ENCODE peak calls at places on chromosomes 6 and 20, in four cellular contexts. M is brain microvascular endothelial cell, N is body of pancreas, D is IMR-90. O is an unnamed sample. For H3K27me3, the result is how much of the 10 kb centered on the place peaks cover.

GRCh38 chr6:1604347-1604990 is 5.2 kb upstream of the FOXC1 start:
- DNase-seq in M (no peak), N (peak), D (peak), O (no peak)

GRCh38 chr20:2402271-2402980 is 21.7 kb downstream of the TGM6 start:
- DNase-seq in M (peak), N (peak), D (peak), O (no peak)

GRCh38 chr20:14707026-14707680 is 369.7 kb upstream of the FLRT3 start:
- DNase-seq in M (no peak), N (no peak), D (no peak), O (no peak)

GRCh38 chr20:11995750-11996567 is 78.3 kb downstream of the BTBD3 start:
- DNase-seq in M (no peak), N (no peak), D (peak), O (no peak)

GRCh38 chr6:1047926-1048595 is 263.8 kb upstream of the FOXQ1 start:
- DNase-seq in M (no peak), N (no peak), D (no peak), O (no peak)

GRCh38 chr20:18527836-18528235 is 20.1 kb downstream of the SEC23B start:
- DNase-seq in M (peak), N (no peak), D (peak), O (no peak)

GRCh38 chr6:89828988-89829590 is 591 bp upstream of the CASP8AP2 start:
- DNase-seq in M (no peak), N (no peak), D (no peak), O (no peak)

GRCh38 chr6:46419576-46420002 is 71.7 kb downstream of the RCAN2 start:
- DNase-seq in M (peak), N (peak), D (peak), O (peak)

GRCh38 chr6:692356-692851 is 535 bp downstream of the EXOC2 start:
- DNase-seq in M (peak), N (peak), D (peak), O (no peak)

GRCh38 chr6:146358341-146359046 is 185.1 kb upstream of the RAB32 start:
- DNase-seq in M (peak), N (no peak), D (no peak), O (no peak)

GRCh38 chr6:2688416-2689064 is 62.2 kb downstream of the MYLK4 start:
- DNase-seq in M (peak), N (peak), D (peak), O (peak)

GRCh38 chr20:2606507-2607006 is 45.9 kb upstream of the NOP56 start:
- DNase-seq in M (no peak), N (no peak), D (no peak), O (no peak)

GRCh38 chr6:119110601-119111548 is 32.4 kb upstream of the FAM184A start:
- DNase-seq in M (peak), N (peak), D (peak), O (no peak)

GRCh38 chr6:35181313-35181932 is 32.3 kb upstream of the SCUBE3 start:
- DNase-seq in M (no peak), N (no peak), D (peak), O (no peak)

GRCh38 chr20:19710336-19710721 is 47.7 kb upstream of the RIN2 start:
- DNase-seq in M (no peak), N (no peak), D (no peak), O (no peak)

GRCh38 chr20:6142348-6142993 is 19.6 kb upstream of the FERMT1 start:
- DNase-seq in M (peak), N (peak), D (peak), O (no peak)

GRCh38 chr6:146700078-146700686 is 101.4 kb downstream of the ADGB start:
- DNase-seq in M (peak), N (peak), D (peak), O (peak)

GRCh38 chr6:160130729-160131484 is 9.3 kb downstream of the SLC22A1 start:
- DNase-seq in M (no peak), N (no peak), D (no peak), O (no peak)

GRCh38 chr6:818191-818590 is 125.3 kb upstream of the EXOC2 start:
- DNase-seq in M (no peak), N (no peak), D (no peak), O (no peak)

GRCh38 chr6:148247386-148248063 is 95.1 kb upstream of the SASH1 start:
- DNase-seq in M (no peak), N (no peak), D (no peak), O (no peak)

GRCh38 chr6:148367418-148368024 is 24.9 kb downstream of the SASH1 start:
- DNase-seq in M (peak), N (peak), D (peak), O (no peak)

GRCh38 chr6:47780510-47781356 is 1.1 kb upstream of the OPN5 start:
- DNase-seq in M (peak), N (peak), D (peak), O (peak)
- TF ChIP-seq CTCF in M (peak), N (peak), D (peak), O (peak)

DNA sequence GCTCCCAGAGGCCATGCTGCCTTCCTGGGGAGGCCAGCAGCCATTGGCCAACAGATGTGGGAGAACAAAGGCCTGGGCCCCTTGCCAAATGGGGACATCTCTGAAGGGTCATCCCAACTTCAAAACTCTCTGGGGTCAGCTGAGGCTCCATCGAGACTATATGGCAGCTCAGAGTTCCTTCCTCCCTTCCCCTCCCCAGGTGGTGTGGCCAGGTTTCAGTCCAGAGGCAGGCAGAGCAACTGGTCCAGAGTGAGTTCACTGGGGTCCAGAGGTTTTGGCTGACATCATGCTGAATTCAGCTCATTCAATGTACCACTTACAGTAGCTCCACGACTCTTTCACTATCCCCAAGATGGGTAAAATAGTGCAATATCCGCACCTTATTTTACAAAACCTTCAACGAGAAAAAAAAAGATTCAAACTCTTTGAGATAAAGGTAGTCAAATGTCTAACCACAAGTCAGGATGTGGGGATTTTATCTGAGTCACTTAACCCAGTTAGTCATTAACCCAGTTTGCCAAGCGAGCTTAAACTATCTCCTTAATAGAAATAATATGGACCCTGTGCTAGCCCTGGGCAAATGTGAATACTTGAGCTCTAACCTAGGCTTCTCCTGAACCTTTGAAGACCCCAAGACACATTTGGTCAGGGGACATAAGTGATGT is 108.4 kb upstream of the PLEKHG1 start:
- DNase-seq in M (peak), N (no peak), D (no peak), O (peak)
- H3K4me3 ChIP-seq in M (no peak), N (no peak), D (no peak), O (no peak)

GRCh38 chr6:169983651-169984050 is 232.2 kb downstream of the ERMARD start:
- DNase-seq in M (no peak), N (no peak), D (no peak), O (no peak)
- H3K27me3 ChIP-seq in M (under half), N (under half), D (under half), O (under half)

DNA sequence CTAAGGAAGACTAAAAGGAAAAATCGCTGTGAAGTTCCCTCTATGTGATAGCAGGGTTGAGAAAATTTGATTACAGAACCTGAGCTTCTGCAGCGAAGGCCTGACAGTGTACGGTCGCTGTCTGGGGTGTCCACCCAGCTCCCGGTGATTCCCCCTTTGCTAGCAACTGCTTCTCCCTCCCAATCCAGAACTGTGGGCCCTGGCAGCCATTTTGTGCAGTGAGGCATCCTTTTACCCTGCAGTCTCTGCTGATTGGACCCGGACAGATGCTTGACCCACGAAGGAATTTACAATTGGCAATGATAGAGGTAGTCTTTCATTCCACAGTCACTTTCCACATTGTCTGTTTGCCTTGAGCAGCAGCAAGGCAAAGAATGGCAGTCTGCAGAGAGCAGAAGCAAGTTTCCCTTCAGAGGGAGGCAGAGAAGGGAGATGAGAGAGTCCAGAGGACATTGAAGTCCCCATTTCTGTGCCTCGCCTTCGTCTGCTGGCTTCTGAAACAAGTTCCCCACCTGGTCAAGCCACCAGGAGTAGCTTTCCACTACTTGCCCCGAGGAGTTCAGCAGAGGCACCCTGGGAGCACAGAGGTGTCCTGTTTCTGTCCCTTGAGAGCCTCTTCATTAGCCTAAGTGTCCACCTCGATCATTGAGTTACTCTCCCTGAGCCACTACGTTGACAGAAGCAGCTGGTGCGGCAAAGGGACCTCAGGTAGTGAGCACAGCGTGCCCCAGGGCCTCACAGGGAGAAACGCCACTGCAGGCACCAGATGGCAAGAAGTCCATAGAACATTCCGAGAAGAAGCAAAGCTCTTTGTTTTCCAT is 370.3 kb downstream of the NRN1 start:
- DNase-seq in M (no peak), N (no peak), D (no peak), O (no peak)
- TF ChIP-seq CTCF in M (no peak), N (no peak), D (no peak), O (no peak)